ENCODE peak calls at places on chromosome 11, in nine cellular contexts. H is stimulated activated CD4-positive, alpha-beta T cell treated with anti-CD3 and anti-CD28 coated beads, Interleukin-12 subunit alpha, Interleukin-12 subunit beta, amount 100 ng/mL, for 24 hours; C is CD8-positive, alpha-beta memory T cell; P is osteocyte; I is cardiac fibroblast; A is NCI-H1048; J is AG10803; L is activated CD8-positive, alpha-beta T cell treated with anti-CD3 and anti-CD28 coated beads for 36 hours; E is GM03348. O is an unnamed sample.

GRCh38 chr11:95734009-95734572 is 55.5 kb downstream of the FAM76B start:
- DNase-seq in H (no peak), C (no peak), P (no peak), I (no peak), A (no peak), J (no peak), L (no peak), E (no peak), O (no peak)

GRCh38 chr11:95308512-95309035 is 77.6 kb upstream of the SESN3 start:
- DNase-seq in H (no peak), C (no peak), P (no peak), I (no peak), A (no peak), J (no peak), L (no peak), E (no peak), O (no peak)

GRCh38 chr11:31799036-31799793 is 11.9 kb downstream of the PAX6 start:
- DNase-seq in H (no peak), C (no peak), P (no peak), I (no peak), A (no peak), J (no peak), L (no peak), E (no peak), O (peak)

GRCh38 chr11:94193288-94193687 is 64.6 kb downstream of the PANX1 start:
- DNase-seq in H (no peak), C (no peak), P (no peak), I (peak), A (no peak), J (peak), L (no peak), E (peak), O (no peak)

GRCh38 chr11:1881442-1882264 is 10.0 kb downstream of the PRR33 start:
- DNase-seq in H (no peak), C (no peak), P (no peak), I (no peak), A (no peak), J (no peak), L (peak), E (no peak), O (peak)

GRCh38 chr11:12390687-12391110 is 13.3 kb downstream of the PARVA start:
- DNase-seq in H (no peak), C (no peak), P (no peak), I (no peak), A (no peak), J (no peak), L (no peak), E (no peak), O (no peak)

GRCh38 chr11:61815790-61816735 is 740 bp downstream of the FADS1 start:
- DNase-seq in H (no peak), C (peak), P (no peak), I (peak), A (peak), J (peak), L (peak), E (peak), O (no peak)

GRCh38 chr11:45187375-45187774 is 40.9 kb downstream of the PRDM11 start:
- DNase-seq in H (no peak), C (no peak), P (no peak), I (no peak), A (no peak), J (no peak), L (no peak), E (no peak), O (no peak)

GRCh38 chr11:97454988-97455387 is 1065.2 kb downstream of the JRKL start:
- DNase-seq in H (no peak), C (no peak), P (no peak), I (peak), A (no peak), J (no peak), L (no peak), E (no peak), O (no peak)

GRCh38 chr11:5690736-5691135 is 1.1 kb downstream of the TRIM22 start:
- DNase-seq in H (no peak), C (no peak), P (no peak), I (peak), A (no peak), J (peak), L (no peak), E (no peak), O (no peak)

GRCh38 chr11:60221706-60222105 is 21.2 kb downstream of the MS4A4E start:
- DNase-seq in H (no peak), C (no peak), P (no peak), I (no peak), A (no peak), J (no peak), L (no peak), E (no peak), O (no peak)